ENCODE peak calls at places on chromosomes 16 and 17, in four cellular contexts. A, K, Y and O are unnamed samples.

GRCh38 chr16:7268182-7268581 is 64.5 kb upstream of the RBFOX1 start:
- DNase-seq in K (peak), A (no peak), Y (peak), O (peak)

GRCh38 chr17:76893623-76894358 is 25.6 kb downstream of the MGAT5B start:
- DNase-seq in A (no peak), Y (no peak), K (no peak), O (no peak)

GRCh38 chr16:2250652-2251280 is 621 bp downstream of the ECI1 start:
- DNase-seq in A (no peak), Y (peak), K (no peak), O (peak)

GRCh38 chr16:56549744-56550385 is 15.0 kb upstream of the MT4 start:
- DNase-seq in K (no peak), Y (peak), A (peak), O (no peak)

GRCh38 chr17:36498155-36498554 is 11.7 kb downstream of the ZNHIT3 start:
- DNase-seq in Y (no peak), K (peak), A (no peak), O (no peak)

GRCh38 chr17:44005865-44006580 is 1.6 kb downstream of the NAGS start:
- DNase-seq in A (no peak), K (peak), Y (no peak), O (no peak)

GRCh38 chr17:73342549-73343167 is 30.9 kb upstream of the CDC42EP4 start:
- DNase-seq in A (peak), Y (peak), K (no peak), O (peak)

GRCh38 chr17:63999680-64000531 is 1.8 kb downstream of the PRR29 start:
- DNase-seq in K (peak), A (no peak), Y (no peak), O (no peak)

GRCh38 chr16:21666772-21667171 is 3.0 kb downstream of the OTOA start:
- DNase-seq in Y (no peak), A (no peak), K (no peak), O (peak)

GRCh38 chr17:57869599-57870282 is 19.9 kb upstream of the MRPS23 start:
- DNase-seq in K (peak), A (peak), Y (no peak), O (no peak)

GRCh38 chr17:73625006-73625405 is 19.2 kb downstream of the SDK2 start:
- DNase-seq in A (no peak), Y (no peak), K (no peak), O (no peak)

GRCh38 chr17:42312285-42313130 is 24.2 kb downstream of the STAT5A start:
- DNase-seq in K (peak), A (peak), Y (peak), O (peak)

GRCh38 chr17:15966183-15966878 is 21.4 kb downstream of the ADORA2B start:
- DNase-seq in A (peak), Y (peak), K (peak), O (peak)

GRCh38 chr17:78623541-78623940 is 46.3 kb upstream of the DNAH17 start:
- DNase-seq in K (no peak), A (no peak), Y (no peak), O (no peak)

GRCh38 chr17:41367426-41368075 is 2.1 kb downstream of the KRT33B start:
- DNase-seq in K (no peak), A (peak), Y (peak), O (no peak)

GRCh38 chr17:42275527-42276358 is 448 bp downstream of the STAT5B start:
- DNase-seq in Y (peak), A (peak), K (peak), O (no peak)

GRCh38 chr16:28504707-28505404 is 1.8 kb downstream of the IL27 start:
- DNase-seq in A (no peak), Y (peak), K (no peak), O (no peak)

GRCh38 chr16:67993207-67994036 is 5.9 kb downstream of the DPEP2 start:
- DNase-seq in K (peak), A (peak), Y (peak), O (peak)

GRCh38 chr16:70737377-70738082 is 51.7 kb upstream of the MTSS2 start:
- DNase-seq in Y (peak), A (peak), K (no peak), O (no peak)

GRCh38 chr16:17160285-17160854 is 310.4 kb downstream of the XYLT1 start:
- DNase-seq in A (peak), Y (no peak), K (no peak), O (peak)

DNA sequence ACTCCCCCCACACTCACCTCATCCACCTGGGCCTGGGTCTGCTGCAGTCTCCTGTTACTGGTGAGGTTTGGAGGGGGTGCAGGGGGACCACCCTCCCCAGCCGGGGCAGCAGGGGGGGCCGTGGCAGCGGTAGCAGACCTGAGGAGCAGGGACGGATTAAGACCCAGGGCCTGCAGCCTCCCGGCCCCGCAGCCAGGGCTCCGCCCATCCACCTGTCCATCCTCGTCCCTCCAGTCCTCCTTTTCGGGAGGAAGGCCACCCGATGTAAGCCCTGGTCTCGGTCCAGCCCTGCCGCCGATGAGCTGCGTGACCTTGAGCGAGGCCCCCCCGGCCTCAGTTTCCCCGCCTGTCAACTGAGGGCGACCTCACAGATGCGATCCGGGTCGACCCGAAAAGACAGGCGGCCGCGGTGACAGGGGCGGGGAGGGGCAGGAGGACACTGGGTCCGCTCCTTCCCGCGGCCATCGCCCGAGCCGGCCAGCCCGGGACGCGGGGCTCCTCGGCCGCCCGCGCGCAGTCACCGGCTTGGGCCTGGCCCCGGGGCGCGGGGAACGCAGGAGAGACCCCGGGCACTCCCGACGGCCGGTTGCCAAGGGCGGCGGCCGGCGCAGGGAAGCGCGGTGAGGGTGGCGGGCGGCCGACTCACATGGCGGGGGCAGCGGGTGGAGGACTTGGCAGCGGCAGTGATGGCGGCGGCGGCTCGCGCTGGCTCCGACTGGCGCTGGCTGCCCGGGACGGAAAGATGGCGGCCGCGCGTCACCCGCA is at the start of gene VAMP2:
- DNase-seq in Y (peak), K (peak), A (peak), O (no peak)
- H3K14ac ChIP-seq in Y (peak), K (peak), A (peak), O (peak)

GRCh38 chr17:29764748-29765147 is 142.0 kb upstream of the CORO6 start:
- DNase-seq in K (no peak), Y (no peak), A (no peak), O (no peak)
- H2AFZ ChIP-seq in K (no peak), Y (no peak), A (no peak), O (no peak)

GRCh38 chr17:67753026-67753425 is 35.3 kb downstream of the NOL11 start:
- DNase-seq in Y (no peak), A (no peak), K (peak), O (no peak)
- H3K14ac ChIP-seq in Y (no peak), A (no peak), K (no peak), O (no peak)

DNA sequence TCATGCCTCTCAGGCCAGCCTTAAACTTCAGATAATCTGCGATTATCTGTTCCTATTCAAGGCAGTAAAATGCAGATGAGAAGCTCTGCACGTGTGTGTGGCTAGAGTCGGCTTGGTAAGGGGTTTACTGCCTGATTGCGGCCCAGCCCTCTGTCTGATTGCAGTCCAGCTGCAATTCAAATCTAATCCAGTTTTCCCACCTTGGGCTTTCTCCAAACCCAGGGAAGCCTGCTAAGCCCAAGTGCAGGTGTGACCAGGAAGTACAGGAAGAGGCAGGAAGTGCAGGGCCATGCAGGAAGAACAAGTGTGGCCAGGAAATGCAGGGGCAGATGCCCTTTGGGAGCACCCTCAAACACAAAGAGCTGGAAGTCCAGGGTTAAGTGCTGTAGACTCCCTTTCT is 314.9 kb downstream of the CEP112 start:
- DNase-seq in Y (no peak), K (no peak), A (no peak), O (no peak)
- H2AFZ ChIP-seq in Y (no peak), K (no peak), A (no peak), O (no peak)

GRCh38 chr17:59619313-59620063 is at the start of gene CLTC:
- DNase-seq in A (peak), K (peak), Y (peak), O (peak)
- H3K14ac ChIP-seq in A (peak), K (peak), Y (peak), O (peak)

DNA sequence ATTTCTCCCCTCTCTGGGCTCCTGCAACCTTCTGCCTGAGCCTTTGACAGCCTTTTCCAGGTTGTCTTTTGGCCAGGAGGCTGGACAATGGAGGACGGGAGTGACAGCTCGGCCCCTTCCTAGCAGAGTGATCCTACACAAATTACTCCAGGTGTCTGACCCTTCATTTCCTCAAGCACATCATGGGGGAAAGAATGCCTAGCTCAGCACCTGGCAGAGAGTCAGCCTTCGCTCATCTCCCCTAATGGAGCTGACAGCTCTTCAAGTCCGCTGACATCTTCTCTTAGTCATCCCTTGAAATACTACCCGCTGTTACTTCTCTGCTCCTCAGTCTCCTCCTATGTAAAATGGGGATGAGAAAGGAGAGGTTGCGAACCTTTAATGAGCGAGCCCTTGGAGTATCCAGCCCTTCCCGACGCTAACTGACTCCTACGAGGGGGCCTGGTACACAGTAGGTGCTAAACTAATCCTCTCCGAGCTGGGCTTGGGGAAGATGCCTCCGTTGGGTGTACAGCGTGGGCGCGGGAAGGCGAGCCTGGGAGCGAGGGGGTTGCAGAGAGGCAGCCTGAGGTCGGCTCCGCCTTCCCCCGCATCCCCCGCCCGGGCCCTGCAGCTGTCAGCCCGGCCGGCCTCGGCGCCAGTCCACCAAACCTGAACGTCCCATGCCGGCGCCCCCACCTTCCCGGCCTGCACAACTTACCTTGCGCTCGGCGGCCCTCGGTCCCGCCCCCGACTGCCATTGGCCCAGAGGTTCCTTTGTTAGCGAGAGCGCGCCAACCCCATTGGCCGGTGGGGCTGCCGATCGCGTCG is 481 bp upstream of the MPRIP start:
- DNase-seq in K (peak), Y (peak), A (peak), O (peak)
- H2AFZ ChIP-seq in K (no peak), Y (peak), A (peak), O (peak)

GRCh38 chr16:31873556-31874353 is at the start of gene ZNF267:
- DNase-seq in K (peak), Y (peak), A (peak), O (peak)
- H3K14ac ChIP-seq in K (peak), Y (peak), A (peak), O (peak)

GRCh38 chr17:28503420-28503819 is 2.7 kb upstream of the FOXN1 start:
- DNase-seq in Y (no peak), K (no peak), A (no peak), O (no peak)

GRCh38 chr17:28499684-28500357 is 6.3 kb upstream of the FOXN1 start:
- DNase-seq in K (no peak), A (no peak), Y (no peak), O (no peak)

GRCh38 chr17:28499366-28499668 is 6.8 kb upstream of the FOXN1 start:
- DNase-seq in A (no peak), Y (no peak), K (no peak), O (no peak)

GRCh38 chr17:28500712-28501379 is 5.3 kb upstream of the FOXN1 start:
- DNase-seq in K (no peak), A (no peak), Y (no peak), O (no peak)

GRCh38 chr17:28501421-28502284 is 4.5 kb upstream of the FOXN1 start:
- DNase-seq in K (no peak), Y (no peak), A (no peak), O (no peak)
- H2AFZ ChIP-seq in K (no peak), Y (no peak), A (peak), O (no peak)

GRCh38 chr16:11797166-11797956 is at the start of gene ZC3H7A:
- DNase-seq in K (peak), A (peak), Y (peak), O (peak)
- H3K14ac ChIP-seq in K (peak), A (peak), Y (peak), O (peak)